ENCODE peak calls at places on chromosomes 1 and 21, in seven cellular contexts. U is mesenchymal stem cell, O is mesendoderm, A is neuronal stem cell, Z is IMR-90, W is H9, F is H1. G is an unnamed sample.

GRCh38 chr21:34834307-34834706 is 165.5 kb downstream of the CLIC6 start:
- DNase-seq in U (no peak), O (no peak), A (no peak), Z (no peak), W (no peak), F (no peak), G (no peak)

GRCh38 chr1:83112248-83112885 is 886.6 kb downstream of the TTLL7 start:
- DNase-seq in U (no peak), O (no peak), A (no peak), Z (no peak), W (no peak), F (no peak), G (no peak)

GRCh38 chr1:90833497-90834087 is 116.5 kb upstream of the BARHL2 start:
- DNase-seq in U (no peak), O (peak), A (no peak), Z (no peak), W (no peak), F (no peak), G (no peak)

GRCh38 chr1:31645274-31645568 is 545 bp upstream of the PEF1 start:
- DNase-seq in U (no peak), O (no peak), A (no peak), Z (no peak), W (no peak), F (no peak), G (no peak)

GRCh38 chr1:92990828-92991227 is 29.6 kb upstream of the DIPK1A start:
- DNase-seq in U (no peak), O (no peak), A (no peak), Z (no peak), W (no peak), F (no peak), G (no peak)

GRCh38 chr1:209674957-209675566 is at the start of gene G0S2:
- DNase-seq in U (peak), O (peak), A (peak), Z (peak), W (peak), F (no peak), G (no peak)

GRCh38 chr1:17295292-17295691 is 12.7 kb upstream of the PADI4 start:
- DNase-seq in U (no peak), O (no peak), A (no peak), Z (no peak), W (no peak), F (no peak), G (no peak)

GRCh38 chr21:46518983-46519583 is 60.4 kb downstream of the DIP2A start:
- DNase-seq in U (peak), O (peak), A (no peak), Z (peak), W (no peak), F (no peak), G (no peak)

GRCh38 chr1:188350104-188350503 is 1521.4 kb downstream of the PLA2G4A start:
- DNase-seq in U (no peak), O (no peak), A (no peak), Z (no peak), W (no peak), F (no peak), G (no peak)

GRCh38 chr1:67586596-67586995 is 98.4 kb upstream of the GADD45A start:
- DNase-seq in U (no peak), O (no peak), A (no peak), Z (peak), W (no peak), F (no peak), G (peak)

GRCh38 chr1:13825033-13825432 is 125.0 kb downstream of the PRDM2 start:
- DNase-seq in U (no peak), O (no peak), A (no peak), Z (peak), W (peak), F (no peak), G (peak)

GRCh38 chr1:37697737-37698136 is 5.4 kb downstream of the CDCA8 start:
- DNase-seq in U (no peak), O (no peak), A (no peak), Z (no peak), W (no peak), F (no peak), G (no peak)

GRCh38 chr1:186155594-186155993 is 219.5 kb downstream of the TPR start:
- DNase-seq in U (peak), O (peak), A (no peak), Z (peak), W (no peak), F (no peak), G (peak)

GRCh38 chr1:90579212-90579802 is 137.8 kb downstream of the BARHL2 start:
- DNase-seq in U (peak), O (peak), A (peak), Z (peak), W (no peak), F (no peak), G (no peak)

GRCh38 chr1:246265481-246265880 is 241.6 kb downstream of the SMYD3 start:
- DNase-seq in U (peak), O (no peak), A (no peak), Z (peak), W (no peak), F (no peak), G (no peak)

GRCh38 chr1:240194120-240194519 is 102.4 kb downstream of the FMN2 start:
- DNase-seq in U (no peak), O (no peak), A (no peak), Z (peak), W (no peak), F (no peak), G (no peak)

GRCh38 chr1:74222701-74223100 is 12.5 kb upstream of the TNNI3K start:
- DNase-seq in U (no peak), O (no peak), A (no peak), Z (peak), W (no peak), F (no peak), G (no peak)

GRCh38 chr1:144551543-144552424 is 40.9 kb upstream of the PPIAL4F start:
- DNase-seq in U (peak), O (peak), A (peak), Z (peak), W (peak), F (peak), G (peak)

GRCh38 chr1:155324717-155325595 is 4.3 kb downstream of the RUSC1 start:
- DNase-seq in U (peak), O (peak), A (no peak), Z (peak), W (peak), F (peak), G (peak)

GRCh38 chr1:95257758-95258157 is 23.7 kb downstream of the RWDD3 start:
- DNase-seq in U (no peak), O (no peak), A (no peak), Z (peak), W (no peak), F (no peak), G (peak)

GRCh38 chr21:42059721-42060120 is 11.4 kb upstream of the UMODL1 start:
- DNase-seq in U (no peak), O (no peak), A (no peak), Z (no peak), W (no peak), F (no peak), G (no peak)

GRCh38 chr1:26287033-26287711 is 7.3 kb downstream of the SH3BGRL3 start:
- DNase-seq in U (peak), O (no peak), A (no peak), Z (peak), W (peak), F (no peak), G (no peak)

GRCh38 chr1:85280636-85281035 is 4.2 kb upstream of the BCL10 start:
- DNase-seq in U (no peak), O (no peak), A (no peak), Z (no peak), W (no peak), F (no peak), G (no peak)
- H2AK5ac ChIP-seq in U (no peak), O (no peak), A (no peak), Z (peak), W (no peak), F (no peak), G (no peak)

DNA sequence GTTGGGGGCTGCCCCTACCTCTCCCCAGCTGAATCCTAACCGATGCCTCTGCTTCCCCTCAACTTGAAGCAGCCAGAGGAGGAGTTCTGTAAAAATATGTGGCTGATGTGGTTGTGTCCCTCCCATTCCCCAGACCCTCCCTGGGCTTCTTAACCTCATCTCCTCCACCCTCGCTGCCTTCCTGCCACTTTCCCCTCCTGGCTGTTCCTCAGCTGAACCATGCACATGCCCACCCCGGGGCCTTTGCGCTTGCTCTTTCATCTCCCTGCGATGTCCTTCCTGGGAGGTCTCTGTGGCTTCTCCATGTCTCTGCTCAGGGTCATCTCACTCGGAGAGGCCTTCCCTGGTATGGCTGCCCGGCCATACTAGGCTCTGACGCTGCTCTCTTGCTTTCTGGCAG is 8.9 kb downstream of the MIIP start:
- DNase-seq in U (no peak), O (no peak), A (no peak), Z (no peak), W (no peak), F (no peak), G (no peak)
- H2AK5ac ChIP-seq in U (no peak), O (no peak), A (no peak), Z (no peak), W (no peak), F (no peak), G (no peak)

DNA sequence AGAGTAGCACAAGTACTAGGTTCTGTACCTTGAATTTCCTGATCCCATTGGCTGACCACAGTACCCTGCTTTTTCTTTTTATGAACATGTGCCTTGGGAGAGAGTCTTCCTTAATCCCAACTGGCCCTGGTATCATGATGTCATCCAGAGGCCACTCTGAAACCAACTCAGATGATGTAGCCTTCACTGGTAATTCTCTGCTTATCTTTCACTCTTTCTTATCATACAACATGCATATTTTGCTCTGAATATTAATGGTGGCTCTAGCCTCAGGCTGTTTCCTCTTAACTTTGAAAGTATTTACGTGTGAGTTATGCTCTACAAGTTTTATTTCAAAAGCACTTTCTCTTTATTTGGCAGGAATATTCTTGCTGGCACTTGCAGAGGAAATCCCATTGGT is 86.2 kb downstream of the PTGER3 start:
- DNase-seq in U (no peak), O (no peak), A (no peak), Z (no peak), W (no peak), F (no peak), G (peak)
- H2AK5ac ChIP-seq in U (no peak), O (no peak), A (no peak), Z (no peak), W (no peak), F (no peak), G (no peak)

DNA sequence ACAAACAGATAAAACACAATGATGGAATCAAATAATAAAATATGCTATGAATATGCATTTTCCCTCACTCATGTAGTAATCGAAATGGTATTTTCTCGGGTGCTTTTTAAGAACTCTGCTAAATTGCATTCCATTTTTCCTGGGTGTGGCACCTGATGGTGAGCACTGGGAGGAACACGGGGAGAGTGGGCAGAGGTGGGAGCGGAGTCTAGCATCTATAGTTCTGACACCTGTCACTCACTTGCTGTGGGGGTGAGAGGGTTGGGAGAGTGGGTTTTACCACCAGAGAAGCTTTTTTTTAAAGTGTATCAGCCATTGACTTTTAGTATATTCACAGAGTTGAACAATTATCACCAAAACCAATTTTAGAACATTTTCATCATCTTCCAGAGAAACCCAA is 73.4 kb upstream of the PGBD5 start:
- DNase-seq in U (no peak), O (no peak), A (no peak), Z (no peak), W (no peak), F (no peak), G (no peak)
- H2AK5ac ChIP-seq in U (no peak), O (no peak), A (no peak), Z (no peak), W (no peak), F (no peak), G (no peak)

GRCh38 chr1:24002664-24003063 is 22.5 kb upstream of the SRSF10 start:
- DNase-seq in U (no peak), O (no peak), A (no peak), Z (no peak), W (no peak), F (no peak), G (no peak)

GRCh38 chr1:24003331-24003972 is 23.3 kb upstream of the SRSF10 start:
- DNase-seq in U (peak), O (peak), A (no peak), Z (peak), W (peak), F (peak), G (no peak)

GRCh38 chr1:24005163-24005562 is 25.0 kb upstream of the SRSF10 start:
- DNase-seq in U (no peak), O (no peak), A (no peak), Z (no peak), W (no peak), F (no peak), G (no peak)

GRCh38 chr1:24007079-24007478 is 27.0 kb upstream of the SRSF10 start:
- DNase-seq in U (no peak), O (no peak), A (no peak), Z (no peak), W (no peak), F (no peak), G (no peak)

DNA sequence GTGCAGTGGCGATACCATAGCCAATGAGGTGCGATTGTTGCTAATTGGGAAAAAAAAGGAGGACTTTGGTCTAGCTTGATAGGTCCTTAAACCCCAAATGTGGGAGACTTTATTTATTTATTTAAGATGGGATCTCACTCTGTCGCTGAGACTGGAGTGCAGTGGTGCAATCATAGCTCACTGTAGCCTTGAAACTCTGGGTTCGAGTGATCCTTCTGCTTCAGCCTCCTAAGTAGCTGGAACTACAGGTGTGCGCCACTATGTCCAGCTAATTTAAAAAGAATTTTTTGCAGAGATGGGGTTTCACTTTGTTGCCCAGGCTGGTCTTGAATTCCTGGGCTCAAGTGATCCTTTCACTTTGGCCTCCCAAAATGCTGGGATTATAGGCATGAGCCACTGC is 24.0 kb upstream of the SRSF10 start:
- DNase-seq in U (no peak), O (no peak), A (no peak), Z (no peak), W (no peak), F (no peak), G (no peak)
- H2AK5ac ChIP-seq in U (no peak), O (no peak), A (no peak), Z (no peak), W (no peak), F (peak), G (no peak)

GRCh38 chr1:187264995-187265602 is 436.4 kb downstream of the PLA2G4A start:
- DNase-seq in U (peak), O (peak), A (peak), Z (peak), W (peak), F (no peak), G (peak)

GRCh38 chr1:187262731-187263130 is 434.0 kb downstream of the PLA2G4A start:
- DNase-seq in U (no peak), O (no peak), A (no peak), Z (no peak), W (no peak), F (no peak), G (no peak)

GRCh38 chr1:187266051-187266450 is 437.3 kb downstream of the PLA2G4A start:
- DNase-seq in U (no peak), O (peak), A (no peak), Z (no peak), W (no peak), F (no peak), G (no peak)

GRCh38 chr1:187270256-187270655 is 441.5 kb downstream of the PLA2G4A start:
- DNase-seq in U (no peak), O (no peak), A (no peak), Z (no peak), W (no peak), F (no peak), G (no peak)

DNA sequence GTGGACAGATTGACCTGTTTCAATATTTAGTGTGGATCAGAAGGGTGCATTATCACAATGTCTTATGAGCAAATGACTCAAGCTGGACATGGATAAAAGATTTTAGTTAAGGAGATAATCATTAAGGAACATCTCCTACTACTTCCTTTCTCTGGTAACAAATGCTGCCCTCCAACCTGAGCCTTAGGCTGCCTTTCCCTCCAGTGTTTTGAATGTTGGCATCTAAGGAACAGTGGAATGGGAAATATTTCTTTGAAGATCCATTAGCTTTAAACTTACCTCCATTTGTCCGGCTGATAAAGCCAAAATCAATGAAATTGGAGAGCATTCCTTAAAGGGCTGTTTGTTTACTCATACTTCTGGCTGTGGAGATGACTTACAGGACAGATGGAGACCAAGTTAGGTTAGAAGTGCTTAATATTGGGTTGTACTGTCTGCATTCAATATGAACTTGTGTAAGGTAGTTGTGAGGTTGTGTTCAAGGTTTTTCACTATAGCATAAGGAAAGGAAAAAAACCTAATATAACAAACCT is 439.1 kb downstream of the PLA2G4A start:
- DNase-seq in U (no peak), O (peak), A (no peak), Z (no peak), W (no peak), F (no peak), G (no peak)
- H2AK5ac ChIP-seq in U (no peak), O (no peak), A (no peak), Z (no peak), W (no peak), F (no peak), G (no peak)

DNA sequence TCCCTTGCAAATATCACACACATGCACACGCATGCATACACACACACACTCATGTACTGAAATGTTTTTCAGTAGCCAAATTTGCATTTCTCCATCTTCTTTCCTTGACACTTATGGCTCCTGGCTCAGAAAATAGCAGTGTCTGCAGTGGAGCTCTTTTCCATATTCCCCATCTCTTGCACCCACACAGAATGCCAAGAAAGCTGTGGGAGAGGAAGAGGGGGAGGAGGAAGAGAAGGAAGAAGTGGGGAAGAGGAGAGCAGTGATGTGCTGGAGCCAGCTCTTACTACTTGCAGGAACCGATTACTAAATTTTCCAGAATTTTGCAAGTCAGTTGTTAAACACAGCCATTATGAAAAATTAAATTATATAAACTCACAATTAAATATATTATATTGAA is 9.9 kb downstream of the OPTC start:
- DNase-seq in U (no peak), O (no peak), A (no peak), Z (no peak), W (no peak), F (no peak), G (no peak)
- H2AK5ac ChIP-seq in U (no peak), O (no peak), A (no peak), Z (peak), W (no peak), F (no peak), G (no peak)

G was measured in trophoblast cell.